ENCODE peak calls at places on chromosomes 11 and 22, in five cellular contexts. I is K562, P is A549, K is HepG2, X is H1. A is an unnamed sample.
A peak's percentile ranks its signal among the peaks of the same experiment; 100 is the strongest.

GRCh38 chr11:122922893-122923292 is 40.3 kb downstream of the JHY start:
- DNase-seq in I (no peak), X (no peak), K (no peak), P (no peak), A (no peak)

GRCh38 chr11:75518204-75518549 is 7.6 kb downstream of the GDPD5 start:
- DNase-seq in X (no peak), I (no peak), P (no peak), K (no peak), A (no peak)

GRCh38 chr22:26995222-26995621 is 337.8 kb downstream of the MIAT start:
- DNase-seq in I (no peak), P (no peak), K (no peak), X (no peak), A (no peak)

GRCh38 chr22:39237276-39238123 is 7.3 kb downstream of the PDGFB start:
- DNase-seq in X (no peak), P (no peak), K (no peak), I (no peak), A (no peak)

GRCh38 chr11:85769758-85770157 is 41.2 kb downstream of the SYTL2 start:
- DNase-seq in P (no peak), K (no peak), I (no peak), X (no peak), A (no peak)

GRCh38 chr11:130554241-130555055 is 106.0 kb downstream of the ADAMTS15 start:
- DNase-seq in K (no peak), I (no peak), P (no peak), X (no peak), A (peak; percentile 44)

GRCh38 chr22:30014244-30014643 is 66.0 kb upstream of the HORMAD2 start:
- DNase-seq in I (peak; percentile 13), X (no peak), P (no peak), K (no peak), A (no peak)

GRCh38 chr22:17638182-17638431 is 450 bp upstream of the BCL2L13 start:
- DNase-seq in I (no peak), P (no peak), K (no peak), X (no peak), A (no peak)

GRCh38 chr22:21972293-21972779 is 10.3 kb downstream of the TOP3B start:
- DNase-seq in P (peak; percentile 14), K (peak; percentile 22), X (no peak), I (peak; percentile 98), A (peak; percentile 23)

GRCh38 chr11:106076421-106076922 is 675 bp downstream of the KBTBD3 start:
- DNase-seq in P (no peak), K (no peak), I (no peak), X (no peak), A (no peak)

GRCh38 chr22:19968450-19968891 is 26.9 kb upstream of the TXNRD2 start:
- DNase-seq in K (no peak), P (no peak), I (no peak), X (no peak), A (no peak)

GRCh38 chr11:7020183-7020917 is at the start of the genes NLRP14 and ZNF214:
- DNase-seq in X (peak; percentile 80), I (peak; percentile 59), P (peak; percentile 90), K (peak; percentile 90), A (peak; percentile 89)

GRCh38 chr11:73019448-73019847 is 122.7 kb downstream of the FCHSD2 start:
- DNase-seq in P (no peak), K (peak; percentile 3), I (no peak), X (no peak), A (no peak)

GRCh38 chr22:49833340-49834007 is 5.8 kb upstream of the BRD1 start:
- DNase-seq in I (no peak), K (no peak), P (no peak), X (no peak), A (no peak)

GRCh38 chr22:44329179-44329796 is 16.5 kb upstream of the SHISAL1 start:
- DNase-seq in P (no peak), I (no peak), X (no peak), K (no peak), A (peak; percentile 27)
- TF ChIP-seq MAFK in P (no peak), I (no peak), X (no peak), K (no peak), A (no peak)

DNA sequence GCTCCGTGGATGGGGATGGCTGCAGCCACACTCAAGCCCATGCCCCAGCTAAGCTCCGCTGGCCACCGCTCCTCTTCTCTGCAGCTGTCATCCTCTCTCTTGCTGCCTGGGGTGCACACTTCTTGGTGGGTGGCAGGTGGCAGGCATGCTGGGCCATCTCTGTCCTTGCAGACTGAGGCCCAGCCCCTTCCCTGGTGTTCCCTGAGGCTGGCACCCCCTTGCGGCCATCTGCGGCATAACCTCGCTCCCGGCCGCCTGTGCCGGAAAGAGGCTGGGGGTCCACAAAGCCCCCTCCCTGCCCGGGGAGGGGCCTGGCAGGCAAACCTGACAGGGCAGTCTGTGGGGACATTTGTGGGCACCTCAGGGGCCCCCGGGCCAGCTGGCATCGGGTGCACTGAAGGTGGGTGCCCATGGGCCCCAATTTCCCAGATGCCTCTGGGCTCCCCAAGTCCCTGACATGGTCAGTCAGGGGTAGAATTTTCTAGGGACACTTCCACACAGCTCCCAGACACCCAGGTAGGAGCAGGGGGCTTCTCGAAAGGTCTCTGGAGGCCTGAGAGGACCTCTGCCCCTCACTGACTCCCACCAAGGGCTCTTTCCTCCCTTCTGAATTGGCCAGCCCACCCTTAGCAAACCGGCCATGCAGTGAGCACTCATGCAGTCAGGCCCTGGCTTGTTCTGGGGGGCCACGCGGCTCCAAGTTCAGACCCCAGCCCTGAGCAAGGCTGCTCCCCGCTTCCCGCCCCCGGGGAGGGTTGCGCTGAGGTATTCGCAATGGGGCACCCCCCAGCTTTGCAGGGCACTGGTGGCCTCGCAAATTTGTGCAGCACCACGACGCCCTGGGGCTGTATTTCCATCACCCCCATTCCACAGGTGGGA is 23.5 kb upstream of the TH start:
- DNase-seq in K (peak; percentile 25), I (peak; percentile 66), P (peak; percentile 44), X (no peak), A (peak; percentile 6)
- TF ChIP-seq MAFK in K (no peak), I (no peak), P (no peak), X (no peak), A (no peak)

GRCh38 chr11:10108901-10109665 is 184.9 kb downstream of the SBF2 start:
- DNase-seq in X (no peak), I (no peak), K (no peak), P (no peak), A (peak; percentile 40)
- TF ChIP-seq MAFK in X (no peak), I (no peak), K (no peak), P (no peak), A (no peak)

GRCh38 chr11:38818720-38819119 is 2220.7 kb upstream of the RAG2 start:
- DNase-seq in K (no peak), I (no peak), X (no peak), P (no peak), A (peak; percentile 0)

GRCh38 chr11:38819986-38820385 is 2221.9 kb upstream of the RAG2 start:
- DNase-seq in K (no peak), I (no peak), X (no peak), P (no peak), A (no peak)

GRCh38 chr11:38814670-38815069 is 2216.6 kb upstream of the RAG2 start:
- DNase-seq in X (no peak), I (no peak), P (no peak), K (no peak), A (peak; percentile 58)
- TF ChIP-seq MAFK in X (no peak), I (no peak), P (no peak), K (no peak), A (no peak)

DNA sequence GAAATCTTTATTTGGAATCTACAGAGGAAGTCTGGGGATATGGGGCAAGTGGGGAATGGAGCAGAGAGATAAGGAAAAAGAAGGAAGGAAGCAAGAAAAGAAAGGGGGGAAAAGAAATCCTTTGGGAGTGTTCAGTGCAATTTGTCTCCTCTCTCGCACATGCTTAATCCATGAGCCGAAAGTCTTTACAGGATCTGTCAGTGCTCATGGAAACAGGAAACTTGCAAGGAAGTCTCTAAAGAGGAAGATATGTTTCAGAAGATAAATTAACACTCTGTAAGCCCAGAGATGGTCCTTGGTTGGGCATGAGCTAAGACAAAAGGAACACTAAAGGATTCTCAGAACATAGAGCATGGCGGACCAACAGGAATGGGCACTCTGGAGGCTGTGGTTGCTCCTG is 47.9 kb upstream of the FLI1 start:
- DNase-seq in P (no peak), I (no peak), K (no peak), X (no peak), A (no peak)
- TF ChIP-seq MAFK in P (no peak), I (no peak), K (no peak), X (no peak), A (no peak)

GRCh38 chr11:1880746-1881441 is 10.8 kb downstream of the PRR33 start:
- DNase-seq in P (no peak), X (no peak), K (no peak), I (no peak), A (no peak)

GRCh38 chr11:1883342-1884122 is 8.2 kb downstream of the PRR33 start:
- DNase-seq in X (no peak), I (no peak), K (no peak), P (no peak), A (no peak)

GRCh38 chr11:1881442-1882264 is 10.0 kb downstream of the PRR33 start:
- DNase-seq in I (no peak), K (no peak), X (no peak), P (no peak), A (no peak)

GRCh38 chr11:1884123-1884415 is 7.6 kb downstream of the PRR33 start:
- DNase-seq in K (no peak), I (no peak), P (no peak), X (no peak), A (no peak)

DNA sequence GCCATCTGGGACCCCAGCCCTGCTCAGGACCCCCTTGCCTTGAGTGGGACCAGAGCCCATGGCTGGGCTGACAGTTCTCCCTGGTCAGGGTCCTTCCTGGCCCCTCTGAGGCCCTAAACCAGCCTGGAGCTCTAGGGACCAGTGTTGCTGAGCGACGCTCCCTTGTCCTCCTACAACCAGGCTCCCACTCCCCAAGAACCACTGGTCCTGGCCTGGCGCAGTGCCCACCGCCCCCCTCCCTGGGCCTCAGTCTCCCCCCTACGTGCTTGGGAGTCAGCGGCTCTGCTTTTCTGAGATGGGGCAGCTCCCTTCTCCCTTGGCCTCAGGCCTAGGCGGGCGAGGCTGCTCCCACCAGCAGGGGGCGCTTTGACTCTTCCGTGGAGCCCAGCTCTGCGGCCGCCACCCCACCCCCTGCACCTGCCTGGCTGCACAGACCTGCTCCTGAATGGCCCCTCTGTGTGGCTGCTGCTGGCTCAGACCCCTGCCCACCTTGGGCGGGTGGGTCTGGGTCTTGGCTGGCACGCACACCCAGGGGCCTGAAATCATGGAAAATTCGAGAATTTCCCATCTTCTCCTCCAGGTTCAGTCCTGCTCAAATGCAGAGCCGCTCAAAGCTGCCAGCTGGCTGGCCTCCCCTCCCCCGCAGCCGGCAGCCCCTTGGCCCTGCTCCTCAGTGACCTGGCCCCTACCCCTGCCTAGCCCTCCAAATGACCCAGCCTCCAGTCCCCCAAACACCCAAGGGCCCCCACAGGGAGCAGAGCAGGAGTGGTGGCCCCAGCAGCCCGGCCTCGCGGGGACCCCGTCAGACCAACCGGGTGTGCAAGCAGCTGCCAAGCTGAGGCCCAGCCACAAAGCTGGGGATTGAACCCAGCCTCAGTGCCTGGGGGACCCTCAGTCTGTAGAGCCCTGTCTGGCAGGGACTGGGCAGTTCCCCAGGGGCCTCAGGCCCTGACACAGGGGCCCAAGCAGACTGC is 9.1 kb downstream of the PRR33 start:
- DNase-seq in P (peak; percentile 73), K (peak; percentile 49), I (peak; percentile 90), X (peak; percentile 54), A (peak; percentile 41)
- TF ChIP-seq MAFK in P (no peak), K (no peak), I (no peak), X (no peak), A (no peak)

GRCh38 chr11:94750319-94751215 is 17.6 kb upstream of the AMOTL1 start:
- DNase-seq in X (no peak), K (no peak), P (no peak), I (no peak), A (no peak)
- TF ChIP-seq MAFK in X (no peak), K (no peak), P (no peak), I (no peak), A (no peak)